ENCODE peak calls at places on chromosomes 1 and 21, in eight cellular contexts. One of them, this sample, is unnamed.

GRCh38 chr1:64584479-64584878 is 114.5 kb downstream of the CACHD1 start:
- DNase-seq in nucleus accumbens: no peak
- DNase-seq in stimulated activated CD8-positive, alpha-beta memory T cell treated with anti-CD3 and anti-CD28 coated beads, Interleukin-4, amount 100 ng/mL, for 48 hours: no peak
- DNase-seq in NCI-H345: no peak
- DNase-seq in activated naive CD8-positive, alpha-beta T cell treated with anti-CD3 and anti-CD28 coated beads for 36 hours: no peak
- DNase-seq in activated T-cell treated with anti-CD3 and anti-CD28 coated beads for 48 hours: no peak
- DNase-seq in neural crest cell: no peak
- DNase-seq in tibial nerve: no peak
- DNase-seq in this sample: no peak

GRCh38 chr1:221076467-221076866 is 197.2 kb downstream of the HLX start:
- DNase-seq in nucleus accumbens: no peak
- DNase-seq in stimulated activated CD8-positive, alpha-beta memory T cell treated with anti-CD3 and anti-CD28 coated beads, Interleukin-4, amount 100 ng/mL, for 48 hours: no peak
- DNase-seq in NCI-H345: no peak
- DNase-seq in activated naive CD8-positive, alpha-beta T cell treated with anti-CD3 and anti-CD28 coated beads for 36 hours: no peak
- DNase-seq in activated T-cell treated with anti-CD3 and anti-CD28 coated beads for 48 hours: no peak
- DNase-seq in neural crest cell: no peak
- DNase-seq in tibial nerve: no peak
- DNase-seq in this sample: no peak

GRCh38 chr1:8494681-8495080 is 176.8 kb downstream of the SLC45A1 start:
- DNase-seq in nucleus accumbens: no peak
- DNase-seq in stimulated activated CD8-positive, alpha-beta memory T cell treated with anti-CD3 and anti-CD28 coated beads, Interleukin-4, amount 100 ng/mL, for 48 hours: no peak
- DNase-seq in NCI-H345: no peak
- DNase-seq in activated naive CD8-positive, alpha-beta T cell treated with anti-CD3 and anti-CD28 coated beads for 36 hours: no peak
- DNase-seq in activated T-cell treated with anti-CD3 and anti-CD28 coated beads for 48 hours: no peak
- DNase-seq in neural crest cell: no peak
- DNase-seq in tibial nerve: no peak
- DNase-seq in this sample: no peak

GRCh38 chr1:7967206-7967605 is 5.7 kb downstream of the PARK7 start:
- DNase-seq in nucleus accumbens: no peak
- DNase-seq in stimulated activated CD8-positive, alpha-beta memory T cell treated with anti-CD3 and anti-CD28 coated beads, Interleukin-4, amount 100 ng/mL, for 48 hours: no peak
- DNase-seq in NCI-H345: peak; percentile 21
- DNase-seq in activated naive CD8-positive, alpha-beta T cell treated with anti-CD3 and anti-CD28 coated beads for 36 hours: no peak
- DNase-seq in activated T-cell treated with anti-CD3 and anti-CD28 coated beads for 48 hours: no peak
- DNase-seq in neural crest cell: no peak
- DNase-seq in tibial nerve: no peak
- DNase-seq in this sample: no peak

GRCh38 chr1:147600119-147601111 is 59.1 kb downstream of the BCL9 start:
- DNase-seq in nucleus accumbens: no peak
- DNase-seq in stimulated activated CD8-positive, alpha-beta memory T cell treated with anti-CD3 and anti-CD28 coated beads, Interleukin-4, amount 100 ng/mL, for 48 hours: peak; percentile 47
- DNase-seq in NCI-H345: peak; percentile 42
- DNase-seq in activated naive CD8-positive, alpha-beta T cell treated with anti-CD3 and anti-CD28 coated beads for 36 hours: peak; percentile 22
- DNase-seq in activated T-cell treated with anti-CD3 and anti-CD28 coated beads for 48 hours: no peak
- DNase-seq in neural crest cell: no peak
- DNase-seq in tibial nerve: no peak
- DNase-seq in this sample: no peak

GRCh38 chr1:211344335-211344664 is 17.7 kb downstream of the TRAF5 start:
- DNase-seq in nucleus accumbens: no peak
- DNase-seq in stimulated activated CD8-positive, alpha-beta memory T cell treated with anti-CD3 and anti-CD28 coated beads, Interleukin-4, amount 100 ng/mL, for 48 hours: no peak
- DNase-seq in NCI-H345: no peak
- DNase-seq in activated naive CD8-positive, alpha-beta T cell treated with anti-CD3 and anti-CD28 coated beads for 36 hours: no peak
- DNase-seq in activated T-cell treated with anti-CD3 and anti-CD28 coated beads for 48 hours: no peak
- DNase-seq in neural crest cell: no peak
- DNase-seq in tibial nerve: no peak
- DNase-seq in this sample: no peak

GRCh38 chr1:17308593-17308992 is 596 bp downstream of the PADI4 start:
- DNase-seq in nucleus accumbens: no peak
- DNase-seq in stimulated activated CD8-positive, alpha-beta memory T cell treated with anti-CD3 and anti-CD28 coated beads, Interleukin-4, amount 100 ng/mL, for 48 hours: no peak
- DNase-seq in NCI-H345: no peak
- DNase-seq in activated naive CD8-positive, alpha-beta T cell treated with anti-CD3 and anti-CD28 coated beads for 36 hours: no peak
- DNase-seq in activated T-cell treated with anti-CD3 and anti-CD28 coated beads for 48 hours: no peak
- DNase-seq in neural crest cell: no peak
- DNase-seq in tibial nerve: no peak
- DNase-seq in this sample: no peak

GRCh38 chr1:91609571-91609970 is 108.9 kb downstream of the CDC7 start:
- DNase-seq in nucleus accumbens: no peak
- DNase-seq in stimulated activated CD8-positive, alpha-beta memory T cell treated with anti-CD3 and anti-CD28 coated beads, Interleukin-4, amount 100 ng/mL, for 48 hours: no peak
- DNase-seq in NCI-H345: no peak
- DNase-seq in activated naive CD8-positive, alpha-beta T cell treated with anti-CD3 and anti-CD28 coated beads for 36 hours: no peak
- DNase-seq in activated T-cell treated with anti-CD3 and anti-CD28 coated beads for 48 hours: no peak
- DNase-seq in neural crest cell: no peak
- DNase-seq in tibial nerve: no peak
- DNase-seq in this sample: no peak

GRCh38 chr21:28375708-28376385 is 616.8 kb downstream of the LTN1 start:
- DNase-seq in nucleus accumbens: no peak
- DNase-seq in stimulated activated CD8-positive, alpha-beta memory T cell treated with anti-CD3 and anti-CD28 coated beads, Interleukin-4, amount 100 ng/mL, for 48 hours: no peak
- DNase-seq in NCI-H345: no peak
- DNase-seq in activated naive CD8-positive, alpha-beta T cell treated with anti-CD3 and anti-CD28 coated beads for 36 hours: no peak
- DNase-seq in activated T-cell treated with anti-CD3 and anti-CD28 coated beads for 48 hours: no peak
- DNase-seq in neural crest cell: no peak
- DNase-seq in tibial nerve: no peak
- DNase-seq in this sample: no peak

GRCh38 chr1:26913754-26914619 is at the start of gene NR0B2:
- DNase-seq in nucleus accumbens: no peak
- DNase-seq in stimulated activated CD8-positive, alpha-beta memory T cell treated with anti-CD3 and anti-CD28 coated beads, Interleukin-4, amount 100 ng/mL, for 48 hours: no peak
- DNase-seq in NCI-H345: peak; percentile 97
- DNase-seq in activated naive CD8-positive, alpha-beta T cell treated with anti-CD3 and anti-CD28 coated beads for 36 hours: no peak
- DNase-seq in activated T-cell treated with anti-CD3 and anti-CD28 coated beads for 48 hours: no peak
- DNase-seq in neural crest cell: no peak
- DNase-seq in tibial nerve: no peak
- DNase-seq in this sample: no peak

GRCh38 chr1:154425172-154425571 is 20.0 kb downstream of the IL6R start:
- DNase-seq in nucleus accumbens: no peak
- DNase-seq in stimulated activated CD8-positive, alpha-beta memory T cell treated with anti-CD3 and anti-CD28 coated beads, Interleukin-4, amount 100 ng/mL, for 48 hours: no peak
- DNase-seq in NCI-H345: no peak
- DNase-seq in activated naive CD8-positive, alpha-beta T cell treated with anti-CD3 and anti-CD28 coated beads for 36 hours: no peak
- DNase-seq in activated T-cell treated with anti-CD3 and anti-CD28 coated beads for 48 hours: no peak
- DNase-seq in neural crest cell: no peak
- DNase-seq in tibial nerve: no peak
- DNase-seq in this sample: no peak

GRCh38 chr1:214558002-214558770 is 6.8 kb upstream of the PTPN14 start:
- DNase-seq in nucleus accumbens: no peak
- DNase-seq in stimulated activated CD8-positive, alpha-beta memory T cell treated with anti-CD3 and anti-CD28 coated beads, Interleukin-4, amount 100 ng/mL, for 48 hours: no peak
- DNase-seq in NCI-H345: no peak
- DNase-seq in activated naive CD8-positive, alpha-beta T cell treated with anti-CD3 and anti-CD28 coated beads for 36 hours: no peak
- DNase-seq in activated T-cell treated with anti-CD3 and anti-CD28 coated beads for 48 hours: no peak
- DNase-seq in neural crest cell: no peak
- DNase-seq in tibial nerve: no peak
- DNase-seq in this sample: no peak

GRCh38 chr1:51519857-51520699 is 1.0 kb upstream of the EPS15 start:
- DNase-seq in nucleus accumbens: no peak
- DNase-seq in stimulated activated CD8-positive, alpha-beta memory T cell treated with anti-CD3 and anti-CD28 coated beads, Interleukin-4, amount 100 ng/mL, for 48 hours: no peak
- DNase-seq in NCI-H345: no peak
- DNase-seq in activated naive CD8-positive, alpha-beta T cell treated with anti-CD3 and anti-CD28 coated beads for 36 hours: no peak
- DNase-seq in activated T-cell treated with anti-CD3 and anti-CD28 coated beads for 48 hours: no peak
- DNase-seq in neural crest cell: no peak
- DNase-seq in tibial nerve: no peak
- DNase-seq in this sample: no peak

GRCh38 chr1:9689011-9689706 is 37.6 kb downstream of the PIK3CD start:
- DNase-seq in nucleus accumbens: no peak
- DNase-seq in stimulated activated CD8-positive, alpha-beta memory T cell treated with anti-CD3 and anti-CD28 coated beads, Interleukin-4, amount 100 ng/mL, for 48 hours: peak; percentile 90
- DNase-seq in NCI-H345: peak; percentile 80
- DNase-seq in activated naive CD8-positive, alpha-beta T cell treated with anti-CD3 and anti-CD28 coated beads for 36 hours: peak; percentile 88
- DNase-seq in activated T-cell treated with anti-CD3 and anti-CD28 coated beads for 48 hours: peak; percentile 81
- DNase-seq in neural crest cell: peak; percentile 71
- DNase-seq in tibial nerve: peak; percentile 73
- DNase-seq in this sample: peak; percentile 96

GRCh38 chr21:45073301-45074047 is 906 bp upstream of the ADARB1 start:
- DNase-seq in nucleus accumbens: no peak
- DNase-seq in stimulated activated CD8-positive, alpha-beta memory T cell treated with anti-CD3 and anti-CD28 coated beads, Interleukin-4, amount 100 ng/mL, for 48 hours: peak; percentile 43
- DNase-seq in NCI-H345: peak; percentile 60
- DNase-seq in activated naive CD8-positive, alpha-beta T cell treated with anti-CD3 and anti-CD28 coated beads for 36 hours: no peak
- DNase-seq in activated T-cell treated with anti-CD3 and anti-CD28 coated beads for 48 hours: no peak
- DNase-seq in neural crest cell: peak; percentile 25
- DNase-seq in tibial nerve: no peak
- DNase-seq in this sample: peak; percentile 66

GRCh38 chr1:160040481-160040880 is 8.7 kb upstream of the PIGM start:
- DNase-seq in nucleus accumbens: no peak
- DNase-seq in stimulated activated CD8-positive, alpha-beta memory T cell treated with anti-CD3 and anti-CD28 coated beads, Interleukin-4, amount 100 ng/mL, for 48 hours: no peak
- DNase-seq in NCI-H345: no peak
- DNase-seq in activated naive CD8-positive, alpha-beta T cell treated with anti-CD3 and anti-CD28 coated beads for 36 hours: no peak
- DNase-seq in activated T-cell treated with anti-CD3 and anti-CD28 coated beads for 48 hours: no peak
- DNase-seq in neural crest cell: no peak
- DNase-seq in tibial nerve: no peak
- DNase-seq in this sample: no peak

GRCh38 chr21:46078322-46078981 is 19.5 kb upstream of the COL6A2 start:
- DNase-seq in nucleus accumbens: no peak
- DNase-seq in stimulated activated CD8-positive, alpha-beta memory T cell treated with anti-CD3 and anti-CD28 coated beads, Interleukin-4, amount 100 ng/mL, for 48 hours: peak; percentile 10
- DNase-seq in NCI-H345: no peak
- DNase-seq in activated naive CD8-positive, alpha-beta T cell treated with anti-CD3 and anti-CD28 coated beads for 36 hours: no peak
- DNase-seq in activated T-cell treated with anti-CD3 and anti-CD28 coated beads for 48 hours: no peak
- DNase-seq in neural crest cell: no peak
- DNase-seq in tibial nerve: peak; percentile 10
- DNase-seq in this sample: no peak

GRCh38 chr1:25673962-25674928 is 57.7 kb downstream of the MAN1C1 start:
- DNase-seq in nucleus accumbens: no peak
- DNase-seq in stimulated activated CD8-positive, alpha-beta memory T cell treated with anti-CD3 and anti-CD28 coated beads, Interleukin-4, amount 100 ng/mL, for 48 hours: no peak
- DNase-seq in NCI-H345: no peak
- DNase-seq in activated naive CD8-positive, alpha-beta T cell treated with anti-CD3 and anti-CD28 coated beads for 36 hours: no peak
- DNase-seq in activated T-cell treated with anti-CD3 and anti-CD28 coated beads for 48 hours: no peak
- DNase-seq in neural crest cell: no peak
- DNase-seq in tibial nerve: no peak
- DNase-seq in this sample: no peak

GRCh38 chr1:89221341-89221740 is 22.6 kb upstream of the GBP4 start:
- DNase-seq in nucleus accumbens: no peak
- DNase-seq in stimulated activated CD8-positive, alpha-beta memory T cell treated with anti-CD3 and anti-CD28 coated beads, Interleukin-4, amount 100 ng/mL, for 48 hours: no peak
- DNase-seq in NCI-H345: no peak
- DNase-seq in activated naive CD8-positive, alpha-beta T cell treated with anti-CD3 and anti-CD28 coated beads for 36 hours: no peak
- DNase-seq in activated T-cell treated with anti-CD3 and anti-CD28 coated beads for 48 hours: no peak
- DNase-seq in neural crest cell: no peak
- DNase-seq in tibial nerve: no peak
- DNase-seq in this sample: no peak

GRCh38 chr1:22108343-22109135 is 34.4 kb downstream of the WNT4 start:
- DNase-seq in nucleus accumbens: no peak
- DNase-seq in stimulated activated CD8-positive, alpha-beta memory T cell treated with anti-CD3 and anti-CD28 coated beads, Interleukin-4, amount 100 ng/mL, for 48 hours: peak; percentile 20
- DNase-seq in NCI-H345: no peak
- DNase-seq in activated naive CD8-positive, alpha-beta T cell treated with anti-CD3 and anti-CD28 coated beads for 36 hours: no peak
- DNase-seq in activated T-cell treated with anti-CD3 and anti-CD28 coated beads for 48 hours: no peak
- DNase-seq in neural crest cell: no peak
- DNase-seq in tibial nerve: no peak
- DNase-seq in this sample: no peak

GRCh38 chr1:105326883-105327282 is 1577.2 kb downstream of the AMY1C start:
- DNase-seq in nucleus accumbens: no peak
- DNase-seq in stimulated activated CD8-positive, alpha-beta memory T cell treated with anti-CD3 and anti-CD28 coated beads, Interleukin-4, amount 100 ng/mL, for 48 hours: no peak
- DNase-seq in NCI-H345: no peak
- DNase-seq in activated naive CD8-positive, alpha-beta T cell treated with anti-CD3 and anti-CD28 coated beads for 36 hours: no peak
- DNase-seq in activated T-cell treated with anti-CD3 and anti-CD28 coated beads for 48 hours: no peak
- DNase-seq in neural crest cell: no peak
- DNase-seq in tibial nerve: no peak
- DNase-seq in this sample: no peak

GRCh38 chr1:116314305-116314919 is 58.6 kb upstream of the ATP1A1 start:
- DNase-seq in nucleus accumbens: no peak
- DNase-seq in stimulated activated CD8-positive, alpha-beta memory T cell treated with anti-CD3 and anti-CD28 coated beads, Interleukin-4, amount 100 ng/mL, for 48 hours: no peak
- DNase-seq in NCI-H345: no peak
- DNase-seq in activated naive CD8-positive, alpha-beta T cell treated with anti-CD3 and anti-CD28 coated beads for 36 hours: no peak
- DNase-seq in activated T-cell treated with anti-CD3 and anti-CD28 coated beads for 48 hours: no peak
- DNase-seq in neural crest cell: no peak
- DNase-seq in tibial nerve: no peak
- DNase-seq in this sample: no peak

GRCh38 chr1:59355361-59355760 is 58.5 kb downstream of the FGGY start:
- DNase-seq in nucleus accumbens: no peak
- DNase-seq in stimulated activated CD8-positive, alpha-beta memory T cell treated with anti-CD3 and anti-CD28 coated beads, Interleukin-4, amount 100 ng/mL, for 48 hours: no peak
- DNase-seq in NCI-H345: no peak
- DNase-seq in activated naive CD8-positive, alpha-beta T cell treated with anti-CD3 and anti-CD28 coated beads for 36 hours: no peak
- DNase-seq in activated T-cell treated with anti-CD3 and anti-CD28 coated beads for 48 hours: no peak
- DNase-seq in neural crest cell: no peak
- DNase-seq in tibial nerve: no peak
- DNase-seq in this sample: peak; percentile 24

GRCh38 chr1:5989286-5989605 is 3.0 kb downstream of the NPHP4 start:
- DNase-seq in nucleus accumbens: no peak
- DNase-seq in stimulated activated CD8-positive, alpha-beta memory T cell treated with anti-CD3 and anti-CD28 coated beads, Interleukin-4, amount 100 ng/mL, for 48 hours: no peak
- DNase-seq in NCI-H345: no peak
- DNase-seq in activated naive CD8-positive, alpha-beta T cell treated with anti-CD3 and anti-CD28 coated beads for 36 hours: no peak
- DNase-seq in activated T-cell treated with anti-CD3 and anti-CD28 coated beads for 48 hours: no peak
- DNase-seq in neural crest cell: no peak
- DNase-seq in tibial nerve: no peak
- DNase-seq in this sample: no peak

GRCh38 chr1:26288311-26288941 is 8.5 kb downstream of the SH3BGRL3 start:
- DNase-seq in nucleus accumbens: no peak
- DNase-seq in stimulated activated CD8-positive, alpha-beta memory T cell treated with anti-CD3 and anti-CD28 coated beads, Interleukin-4, amount 100 ng/mL, for 48 hours: peak; percentile 80
- DNase-seq in NCI-H345: no peak
- DNase-seq in activated naive CD8-positive, alpha-beta T cell treated with anti-CD3 and anti-CD28 coated beads for 36 hours: peak; percentile 68
- DNase-seq in activated T-cell treated with anti-CD3 and anti-CD28 coated beads for 48 hours: peak; percentile 68
- DNase-seq in neural crest cell: no peak
- DNase-seq in tibial nerve: no peak
- DNase-seq in this sample: peak; percentile 55